ENCODE peak calls at places on chromosomes 6 and 20, in five cellular contexts. D is CD4-positive, alpha-beta memory T cell; Y is fibroblast of mammary gland; Z is T-helper 9 cell; O is NCI-H1105. X is an unnamed sample.

GRCh38 chr6:15265787-15266186 is 19.9 kb downstream of the JARID2 start:
- DNase-seq in D (no peak), Y (no peak), Z (no peak), O (no peak), X (no peak)

GRCh38 chr6:43405354-43405753 is 22.0 kb upstream of the ABCC10 start:
- DNase-seq in D (no peak), Y (peak), Z (no peak), O (no peak), X (no peak)

GRCh38 chr6:161546632-161547031 is 272.8 kb upstream of the AGPAT4 start:
- DNase-seq in D (no peak), Y (no peak), Z (no peak), O (no peak), X (no peak)

GRCh38 chr6:29490552-29490951 is 2.8 kb upstream of the MAS1L start:
- DNase-seq in D (no peak), Y (no peak), Z (no peak), O (no peak), X (no peak)

GRCh38 chr20:434221-434620 is 26.1 kb downstream of the RBCK1 start:
- DNase-seq in D (no peak), Y (no peak), Z (no peak), O (no peak), X (no peak)

GRCh38 chr6:380234-381218 is 11.0 kb upstream of the IRF4 start:
- DNase-seq in D (no peak), Y (no peak), Z (no peak), O (no peak), X (peak)

GRCh38 chr6:39310542-39310941 is 3.7 kb downstream of the KCNK17 start:
- DNase-seq in D (no peak), Y (no peak), Z (no peak), O (no peak), X (no peak)

GRCh38 chr6:328184-328670 is 35.9 kb downstream of the DUSP22 start:
- DNase-seq in D (no peak), Y (peak), Z (no peak), O (no peak), X (no peak)